ENCODE peak calls at places on chromosomes 4 and X, in ten cellular contexts. N is NB4, B is suprapubic skin, I is mucosa of descending colon, Q is neuronal stem cell, X is SK-N-SH, S is fibroblast of lung, T is left lung, R is fibroblast of villous mesenchyme, D is fibroblast of mammary gland. Y is an unnamed sample.

GRCh38 chr4:143241892-143242291 is 57.2 kb downstream of the USP38 start:
- DNase-seq in N (peak), B (no peak), I (no peak), Q (no peak), X (no peak), S (no peak), T (no peak), R (peak), D (peak), Y (no peak)

GRCh38 chr4:157741642-157742041 is 431.2 kb downstream of the GASK1B start:
- DNase-seq in N (no peak), B (no peak), I (no peak), Q (no peak), X (no peak), S (no peak), T (no peak), R (no peak), D (peak), Y (no peak)

GRCh38 chrX:13327666-13328065 is 7.8 kb upstream of the ATXN3L start:
- DNase-seq in N (no peak), B (no peak), I (no peak), Q (no peak), X (no peak), S (no peak), T (no peak), R (no peak), D (no peak), Y (no peak)

GRCh38 chrX:40100141-40100536 is 2.4 kb upstream of the BCOR start:
- DNase-seq in N (peak), B (no peak), I (no peak), Q (no peak), X (peak), S (no peak), T (peak), R (no peak), D (no peak), Y (no peak)

GRCh38 chrX:3518870-3519269 is 172.4 kb upstream of the MXRA5 start:
- DNase-seq in N (no peak), B (no peak), I (peak), Q (no peak), X (no peak), S (peak), T (no peak), R (peak), D (peak), Y (peak)

GRCh38 chr4:14233126-14233525 is 605.6 kb upstream of the BOD1L1 start:
- DNase-seq in N (no peak), B (no peak), I (no peak), Q (no peak), X (no peak), S (peak), T (no peak), R (no peak), D (no peak), Y (no peak)

GRCh38 chrX:153643431-153644351 is 3.3 kb upstream of the DUSP9 start:
- DNase-seq in N (peak), B (no peak), I (no peak), Q (no peak), X (peak), S (no peak), T (no peak), R (no peak), D (no peak), Y (no peak)

GRCh38 chr4:8729408-8730149 is 137.0 kb downstream of the CPZ start:
- DNase-seq in N (no peak), B (peak), I (no peak), Q (no peak), X (peak), S (no peak), T (peak), R (no peak), D (no peak), Y (no peak)

GRCh38 chr4:69321153-69321729 is 41.0 kb downstream of the UGT2B28 start:
- DNase-seq in N (no peak), B (no peak), I (no peak), Q (no peak), X (no peak), S (no peak), T (no peak), R (no peak), D (no peak), Y (no peak)

GRCh38 chrX:65813245-65813644 is 145.8 kb downstream of the MSN start:
- DNase-seq in N (no peak), B (no peak), I (no peak), Q (no peak), X (no peak), S (no peak), T (no peak), R (no peak), D (no peak), Y (no peak)

GRCh38 chr4:140071806-140072205 is 82.2 kb downstream of the MAML3 start:
- DNase-seq in N (peak), B (no peak), I (no peak), Q (no peak), X (no peak), S (peak), T (no peak), R (peak), D (peak), Y (peak)

GRCh38 chr4:137558951-137559350 is 26.7 kb upstream of the PCDH18 start:
- DNase-seq in N (peak), B (no peak), I (no peak), Q (no peak), X (no peak), S (peak), T (no peak), R (peak), D (peak), Y (peak)

GRCh38 chrX:130024127-130024526 is 41.7 kb downstream of the BCORL1 start:
- DNase-seq in N (peak), B (peak), I (peak), Q (peak), X (peak), S (peak), T (peak), R (peak), D (peak), Y (peak)

GRCh38 chr4:7708981-7709380 is 230.7 kb downstream of the AFAP1 start:
- DNase-seq in N (no peak), B (no peak), I (no peak), Q (no peak), X (no peak), S (peak), T (peak), R (no peak), D (no peak), Y (no peak)

GRCh38 chrX:142089193-142089592 is 115.9 kb downstream of the MAGEC2 start:
- DNase-seq in N (peak), B (no peak), I (no peak), Q (no peak), X (peak), S (peak), T (no peak), R (peak), D (peak), Y (peak)

GRCh38 chr4:88144866-88145300 is 13.6 kb downstream of the ABCG2 start:
- DNase-seq in N (no peak), B (no peak), I (no peak), Q (no peak), X (no peak), S (no peak), T (no peak), R (peak), D (no peak), Y (no peak)

GRCh38 chr4:82989567-82990429 is 20.8 kb downstream of the LIN54 start:
- DNase-seq in N (peak), B (no peak), I (no peak), Q (no peak), X (no peak), S (peak), T (no peak), R (peak), D (no peak), Y (peak)

GRCh38 chrX:15204130-15204751 is 65.6 kb downstream of the ASB9 start:
- DNase-seq in N (no peak), B (no peak), I (no peak), Q (no peak), X (no peak), S (no peak), T (no peak), R (no peak), D (no peak), Y (no peak)

GRCh38 chrX:30217465-30217864 is 2.1 kb downstream of the MAGEB2 start:
- DNase-seq in N (no peak), B (no peak), I (no peak), Q (no peak), X (no peak), S (no peak), T (no peak), R (no peak), D (no peak), Y (no peak)

GRCh38 chr4:51845736-51846135 is 2.8 kb downstream of the DCUN1D4 start:
- DNase-seq in N (no peak), B (no peak), I (no peak), Q (no peak), X (no peak), S (no peak), T (no peak), R (no peak), D (no peak), Y (peak)
- H3K4me3 ChIP-seq in N (no peak), B (no peak), I (no peak), Q (no peak), X (no peak), S (no peak), T (no peak), R (no peak), D (no peak), Y (no peak)

GRCh38 chr4:10096201-10096975 is 20.2 kb downstream of the WDR1 start:
- DNase-seq in N (peak), B (no peak), I (peak), Q (no peak), X (no peak), S (peak), T (peak), R (peak), D (peak), Y (peak)
- H3K4me3 ChIP-seq in N (no peak), B (no peak), I (no peak), Q (no peak), X (no peak), S (no peak), T (no peak), R (no peak), D (peak), Y (no peak)

DNA sequence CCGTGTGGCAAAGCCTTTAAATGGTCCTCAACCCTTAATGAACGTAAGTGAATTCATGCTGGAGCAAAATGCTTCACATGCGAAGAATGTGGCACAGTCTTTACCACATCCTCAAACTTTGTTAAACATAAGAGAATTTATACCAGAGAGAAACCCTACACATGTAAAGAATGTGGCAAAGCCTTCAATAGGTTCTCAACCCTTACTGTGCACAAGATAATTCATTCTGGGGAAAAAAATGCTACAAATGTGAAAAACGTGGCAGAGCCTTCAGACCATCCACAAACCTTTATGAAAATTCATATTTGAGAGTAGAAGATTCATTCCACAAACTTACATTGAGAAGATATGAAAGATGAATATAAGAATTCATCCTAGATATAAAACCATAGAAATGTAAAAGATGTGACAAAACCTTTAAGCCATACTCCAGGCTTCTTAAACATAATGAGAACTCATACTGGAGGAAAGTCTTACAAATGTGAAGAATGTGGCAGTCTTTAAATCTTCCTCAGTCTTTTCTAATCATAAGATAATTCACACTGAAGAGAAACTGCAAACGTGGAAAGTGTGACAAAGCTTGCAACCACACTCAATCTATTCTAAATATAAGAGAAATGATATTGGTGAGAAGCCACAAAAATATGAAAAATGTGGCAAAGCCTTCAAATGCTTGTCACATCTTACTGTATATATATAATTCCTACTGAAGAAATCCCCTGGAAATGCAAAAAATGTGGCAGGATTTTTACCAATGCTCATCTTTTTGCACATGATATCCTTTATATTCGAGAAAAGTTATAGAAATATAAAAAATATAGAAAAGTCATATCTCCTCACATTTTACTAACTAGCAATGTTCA is 36.9 kb downstream of the ZNF141 start:
- DNase-seq in N (no peak), B (no peak), I (no peak), Q (no peak), X (no peak), S (peak), T (no peak), R (no peak), D (no peak), Y (no peak)
- H3K4me3 ChIP-seq in N (no peak), B (no peak), I (no peak), Q (no peak), X (peak), S (no peak), T (no peak), R (no peak), D (no peak), Y (no peak)

DNA sequence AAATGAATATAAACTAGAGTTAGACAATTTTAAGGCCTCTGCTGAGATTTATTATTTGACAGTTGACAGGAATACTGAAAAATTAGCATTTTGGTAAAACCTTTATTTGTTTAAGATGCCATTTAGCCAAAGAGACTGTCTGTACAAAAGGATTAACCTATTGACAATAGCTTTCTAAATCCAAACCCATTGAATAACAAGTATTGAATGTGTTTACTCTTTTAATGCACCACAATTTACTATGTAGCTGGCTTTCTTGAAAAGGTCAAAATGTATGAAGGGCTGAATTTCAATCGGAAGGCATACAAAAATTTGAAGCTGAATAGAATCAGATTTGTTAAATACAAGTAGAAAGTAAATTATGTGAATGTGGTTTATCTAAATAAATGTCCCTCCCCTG is 374.5 kb downstream of the TEX13C start:
- DNase-seq in N (no peak), B (no peak), I (no peak), Q (no peak), X (no peak), S (no peak), T (no peak), R (no peak), D (no peak), Y (no peak)
- H3K4me3 ChIP-seq in N (no peak), B (no peak), I (no peak), Q (no peak), X (no peak), S (no peak), T (no peak), R (no peak), D (no peak), Y (no peak)